ENCODE peak calls at places on chromosomes 11 and 22, in eight cellular contexts. V, G, B, I, D, K, S and C are unnamed samples.
A peak's percentile ranks its signal among the peaks of the same experiment; 100 is the strongest.

GRCh38 chr11:118098996-118099837 is 12.5 kb upstream of the SMIM35 start:
- DNase-seq in V (no peak), G (no peak), B (no peak), I (peak; percentile 41), D (no peak), K (no peak), S (no peak), C (peak; percentile 48)

GRCh38 chr11:35787626-35788025 is 125.1 kb downstream of the TRIM44 start:
- DNase-seq in V (no peak), G (no peak), B (no peak), I (no peak), D (no peak), K (no peak), S (no peak), C (no peak)

GRCh38 chr22:37228106-37229011 is 15.7 kb downstream of the RAC2 start:
- DNase-seq in V (no peak), G (no peak), B (no peak), I (no peak), D (no peak), K (no peak), S (peak; percentile 73), C (no peak)

GRCh38 chr11:65524010-65524746 is 705 bp upstream of the SCYL1 start:
- DNase-seq in V (no peak), G (no peak), B (no peak), I (no peak), D (peak; percentile 21), K (no peak), S (no peak), C (no peak)

GRCh38 chr22:49930128-49930527 is 11.7 kb downstream of the CRELD2 start:
- DNase-seq in V (no peak), G (no peak), B (no peak), I (no peak), D (no peak), K (no peak), S (no peak), C (no peak)

GRCh38 chr11:1307163-1307870 is 2.1 kb downstream of the TOLLIP start:
- DNase-seq in V (no peak), G (no peak), B (no peak), I (no peak), D (no peak), K (no peak), S (no peak), C (no peak)

GRCh38 chr22:31588970-31589675 is 72.9 kb downstream of the PISD start:
- DNase-seq in V (no peak), G (no peak), B (no peak), I (no peak), D (no peak), K (no peak), S (no peak), C (no peak)

GRCh38 chr11:119615003-119615878 is 113.8 kb downstream of the NECTIN1 start:
- DNase-seq in V (no peak), G (no peak), B (no peak), I (no peak), D (peak; percentile 74), K (no peak), S (no peak), C (no peak)

GRCh38 chr11:94583885-94584500 is 16.8 kb downstream of the PIWIL4 start:
- DNase-seq in V (no peak), G (no peak), B (no peak), I (no peak), D (no peak), K (no peak), S (no peak), C (no peak)

GRCh38 chr11:32154275-32154674 is 63.4 kb downstream of the RCN1 start:
- DNase-seq in V (no peak), G (no peak), B (no peak), I (no peak), D (no peak), K (no peak), S (no peak), C (no peak)

GRCh38 chr11:69546735-69547370 is 65.4 kb downstream of the LINC01488 start:
- DNase-seq in V (no peak), G (no peak), B (no peak), I (no peak), D (no peak), K (peak; percentile 69), S (no peak), C (no peak)